ENCODE peak calls at places on chromosomes 2 and 18, in six cellular contexts. L is neural progenitor cell, Y is thyroid gland, V is cardiac muscle cell, R is lower lobe of right lung, K is foreskin fibroblast. J is an unnamed sample.

GRCh38 chr2:186827862-186828492 is 21.0 kb downstream of the ZSWIM2 start:
- DNase-seq in L (no peak), Y (no peak), V (no peak), R (no peak), K (no peak), J (no peak)

GRCh38 chr2:147082850-147083522 is 761.8 kb upstream of the ACVR2A start:
- DNase-seq in L (peak; percentile 77), Y (peak; percentile 29), V (peak; percentile 89), R (no peak), K (peak; percentile 52), J (peak; percentile 83)

GRCh38 chr2:21656330-21657075 is 532.7 kb downstream of the TDRD15 start:
- DNase-seq in L (no peak), Y (no peak), V (no peak), R (no peak), K (no peak), J (no peak)

GRCh38 chr2:7203056-7203467 is 285.9 kb downstream of the RNF144A start:
- DNase-seq in L (peak; percentile 71), Y (peak; percentile 34), V (peak; percentile 71), R (no peak), K (peak; percentile 18), J (peak; percentile 68)

GRCh38 chr2:188973650-188974049 is 523 bp upstream of the COL3A1 start:
- DNase-seq in L (no peak), Y (no peak), V (peak; percentile 41), R (no peak), K (no peak), J (no peak)

GRCh38 chr2:172305066-172305465 is 122.3 kb upstream of the ITGA6 start:
- DNase-seq in L (no peak), Y (no peak), V (no peak), R (no peak), K (no peak), J (no peak)

GRCh38 chr2:60513191-60513590 is 40.3 kb downstream of the BCL11A start:
- DNase-seq in L (no peak), Y (no peak), V (no peak), R (no peak), K (no peak), J (no peak)

GRCh38 chr2:198657520-198658121 is 800.1 kb downstream of the SATB2 start:
- DNase-seq in L (peak; percentile 63), Y (no peak), V (peak; percentile 12), R (no peak), K (no peak), J (peak; percentile 17)

GRCh38 chr2:111168528-111168929 is 47.8 kb downstream of the BCL2L11 start:
- DNase-seq in L (no peak), Y (peak; percentile 37), V (peak; percentile 61), R (no peak), K (peak; percentile 73), J (peak; percentile 82)

GRCh38 chr2:64675860-64676259 is 22.1 kb upstream of the SERTAD2 start:
- DNase-seq in L (no peak), Y (no peak), V (no peak), R (no peak), K (no peak), J (peak; percentile 73)

GRCh38 chr18:78612318-78612717 is 367.3 kb upstream of the SALL3 start:
- DNase-seq in L (no peak), Y (no peak), V (no peak), R (no peak), K (no peak), J (no peak)

GRCh38 chr2:185374878-185375277 is 363.7 kb upstream of the FSIP2 start:
- DNase-seq in L (no peak), Y (no peak), V (no peak), R (no peak), K (no peak), J (no peak)

GRCh38 chr2:10297950-10298349 is 4.8 kb upstream of the HPCAL1 start:
- DNase-seq in L (no peak), Y (peak; percentile 20), V (peak; percentile 92), R (no peak), K (peak; percentile 96), J (peak; percentile 96)

GRCh38 chr2:225414902-225415301 is 15.4 kb downstream of the NYAP2 start:
- DNase-seq in L (no peak), Y (no peak), V (no peak), R (no peak), K (no peak), J (no peak)

GRCh38 chr2:16079637-16080036 is 139.3 kb downstream of the MYCN start:
- DNase-seq in L (no peak), Y (no peak), V (no peak), R (no peak), K (no peak), J (no peak)

GRCh38 chr2:42810971-42811865 is 18.8 kb upstream of the HAAO start:
- DNase-seq in L (peak; percentile 81), Y (peak; percentile 66), V (peak; percentile 86), R (peak; percentile 61), K (peak; percentile 45), J (peak; percentile 54)

GRCh38 chr2:57880967-57881366 is 165.6 kb upstream of the VRK2 start:
- DNase-seq in L (no peak), Y (peak; percentile 3), V (no peak), R (no peak), K (no peak), J (no peak)

GRCh38 chr2:202530038-202530437 is 104.7 kb upstream of the FAM117B start:
- DNase-seq in L (no peak), Y (no peak), V (peak; percentile 45), R (no peak), K (no peak), J (no peak)

DNA sequence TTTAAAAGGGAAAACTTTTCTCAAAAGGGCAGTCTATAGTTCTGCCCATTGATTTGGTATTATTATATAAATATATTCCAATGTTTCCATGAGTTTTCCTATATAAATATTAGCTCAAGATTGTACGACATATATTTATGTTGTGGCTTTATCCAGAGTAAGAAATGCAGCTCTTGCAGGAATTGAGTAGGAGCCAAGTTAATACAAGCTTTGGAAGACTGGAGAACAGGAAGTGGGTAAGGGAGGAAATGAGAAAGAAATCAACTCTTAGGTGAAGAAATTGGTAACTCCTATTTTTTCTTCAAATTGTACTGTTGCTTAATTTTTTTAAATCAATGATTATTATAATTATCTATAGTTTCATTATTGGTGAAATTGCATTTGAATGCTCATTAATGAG is 105.4 kb upstream of the FAM117B start:
- DNase-seq in L (no peak), Y (no peak), V (peak; percentile 72), R (no peak), K (no peak), J (peak; percentile 56)
- TF ChIP-seq CTCF in L (no peak), Y (no peak), V (no peak), R (no peak), K (no peak), J (no peak)

DNA sequence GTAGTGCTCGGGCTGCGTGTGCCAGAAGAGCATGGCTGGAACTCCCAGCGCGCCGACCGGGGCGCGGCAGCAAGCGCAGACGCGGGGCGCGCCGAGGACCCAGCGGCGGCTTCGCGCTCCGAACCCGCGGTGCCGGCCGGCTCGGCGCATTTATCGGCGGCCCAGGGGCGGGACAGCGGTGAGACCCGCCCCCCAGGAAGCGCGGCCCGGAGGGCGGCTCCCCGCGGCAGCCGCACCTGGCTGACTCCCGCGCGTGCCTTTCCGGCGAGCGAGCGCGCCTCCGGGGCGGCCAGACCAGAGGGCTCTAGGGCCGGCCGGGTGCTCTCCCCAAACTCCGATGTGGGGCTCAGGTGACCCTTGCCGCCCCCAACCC is at the start of gene TFCP2L1:
- DNase-seq in L (peak; percentile 67), Y (peak; percentile 81), V (peak; percentile 4), R (peak; percentile 74), K (no peak), J (no peak)
- H3K4me3 ChIP-seq in L (peak within 1 kb of the TSS; percentile 70), Y (peak within 1 kb of the TSS; percentile 39), V (peak within 1 kb of the TSS; percentile 37), R (peak within 1 kb of the TSS; percentile 60), K (no peak within 1 kb of the TSS), J (no peak within 1 kb of the TSS)

GRCh38 chr2:105369777-105370690 is 28.8 kb downstream of the FHL2 start:
- DNase-seq in L (peak; percentile 94), Y (peak; percentile 91), V (peak; percentile 92), R (peak; percentile 89), K (peak; percentile 83), J (peak; percentile 88)
- TF ChIP-seq CTCF in L (peak; percentile 85), Y (peak; percentile 98), V (peak; percentile 87), R (peak; percentile 92), K (peak; percentile 85), J (peak; percentile 84)

GRCh38 chr2:226970362-226970761 is 134.5 kb downstream of the RHBDD1 start:
- DNase-seq in L (no peak), Y (no peak), V (no peak), R (no peak), K (no peak), J (no peak)
- H3K4me3 ChIP-seq in L (no peak overlapping the region), Y (no peak overlapping the region), V (no peak overlapping the region), R (no peak overlapping the region), K (peak overlapping the region; percentile 6), J (no peak overlapping the region)

GRCh38 chr18:5542393-5543035 is 1.3 kb downstream of the EPB41L3 start:
- DNase-seq in L (peak; percentile 51), Y (no peak), V (peak; percentile 43), R (peak; percentile 61), K (no peak), J (peak; percentile 63)

GRCh38 chr18:5543036-5543671 is 643 bp downstream of the EPB41L3 start:
- DNase-seq in L (peak; percentile 70), Y (no peak), V (no peak), R (no peak), K (no peak), J (no peak)

GRCh38 chr18:5543854-5544389 is at the start of gene EPB41L3:
- DNase-seq in L (peak; percentile 55), Y (peak; percentile 19), V (peak; percentile 54), R (peak; percentile 69), K (no peak), J (peak; percentile 16)

GRCh38 chr18:5546660-5547059 is 2.9 kb upstream of the EPB41L3 start:
- DNase-seq in L (peak; percentile 72), Y (peak; percentile 7), V (peak; percentile 82), R (no peak), K (no peak), J (peak; percentile 77)
- TF ChIP-seq CTCF in L (peak; percentile 63), Y (no peak), V (peak; percentile 89), R (peak; percentile 50), K (peak; percentile 67), J (peak; percentile 91)

GRCh38 chr18:23784811-23785245 is 95.6 kb downstream of the LAMA3 start:
- DNase-seq in L (no peak), Y (no peak), V (peak; percentile 66), R (no peak), K (peak; percentile 87), J (peak; percentile 90)
- H3K4me3 ChIP-seq in L (no peak overlapping the region), Y (no peak overlapping the region), V (no peak overlapping the region), R (no peak overlapping the region), K (no peak overlapping the region), J (no peak overlapping the region)

J was measured in fibroblast of mammary gland.